ENCODE peak calls at places on chromosomes 12 and 14, in five cellular contexts. V, I, J, B and W are unnamed samples.

GRCh38 chr12:63844391-63845341 is at the start of gene SRGAP1:
- DNase-seq in V (peak; percentile 79), I (peak; percentile 70), J (peak; percentile 72), B (no peak), W (peak; percentile 36)

GRCh38 chr14:70662080-70662479 is 20.4 kb downstream of the TTC9 start:
- DNase-seq in V (no peak), I (no peak), J (no peak), B (no peak), W (no peak)

GRCh38 chr14:103898711-103899110 is 29.5 kb upstream of the TDRD9 start:
- DNase-seq in V (no peak), I (no peak), J (peak; percentile 40), B (no peak), W (no peak)

GRCh38 chr12:33514893-33515292 is 75.3 kb upstream of the SYT10 start:
- DNase-seq in V (no peak), I (no peak), J (no peak), B (no peak), W (no peak)

GRCh38 chr12:67268335-67268895 is 743 bp upstream of the CAND1 start:
- DNase-seq in V (peak; percentile 97), I (peak; percentile 89), J (peak; percentile 93), B (peak; percentile 99), W (peak; percentile 98)

GRCh38 chr12:104106965-104107364 is 31.0 kb downstream of the NFYB start:
- DNase-seq in V (no peak), I (no peak), J (no peak), B (no peak), W (no peak)

GRCh38 chr12:52524898-52525591 is 4.9 kb upstream of the KRT5 start:
- DNase-seq in V (no peak), I (peak; percentile 44), J (no peak), B (no peak), W (no peak)

GRCh38 chr12:113171543-113171942 is 13.7 kb downstream of the DDX54 start:
- DNase-seq in V (no peak), I (no peak), J (no peak), B (no peak), W (no peak)

GRCh38 chr12:3417937-3418336 is 73.1 kb upstream of the PRMT8 start:
- DNase-seq in V (no peak), I (no peak), J (no peak), B (no peak), W (no peak)

GRCh38 chr12:42902001-42902400 is 312.5 kb upstream of the PRICKLE1 start:
- DNase-seq in V (no peak), I (no peak), J (no peak), B (no peak), W (no peak)

GRCh38 chr14:36070056-36071043 is 106.2 kb downstream of the PTCSC3 start:
- DNase-seq in V (peak; percentile 85), I (peak; percentile 63), J (peak; percentile 48), B (peak; percentile 73), W (peak; percentile 91)

GRCh38 chr12:17016116-17016864 is 410.3 kb upstream of the LMO3 start:
- DNase-seq in V (no peak), I (no peak), J (no peak), B (no peak), W (no peak)

GRCh38 chr12:47039079-47039478 is 40.3 kb upstream of the PCED1B start:
- DNase-seq in V (no peak), I (no peak), J (no peak), B (no peak), W (no peak)

GRCh38 chr14:64340560-64341196 is 46.5 kb upstream of the ESR2 start:
- DNase-seq in V (peak; percentile 8), I (no peak), J (no peak), B (no peak), W (no peak)

GRCh38 chr12:51622564-51622963 is 31.5 kb downstream of the SCN8A start:
- DNase-seq in V (no peak), I (no peak), J (no peak), B (peak; percentile 1), W (no peak)

GRCh38 chr12:94191023-94191422 is 42.6 kb downstream of the PLXNC1 start:
- DNase-seq in V (no peak), I (peak; percentile 9), J (no peak), B (no peak), W (no peak)